ENCODE peak calls at places on chromosome 21, in four cellular contexts. J is fibroblast of the conjunctiva, W is NB4, Z is NCI-H2029. B is an unnamed sample.

GRCh38 chr21:46038871-46039397 is 57.4 kb downstream of the COL6A1 start:
- DNase-seq in J (peak), W (no peak), Z (no peak), B (no peak)

GRCh38 chr21:35478096-35479080 is 429.3 kb upstream of the RUNX1 start:
- DNase-seq in J (no peak), W (no peak), Z (no peak), B (no peak)

GRCh38 chr21:45460611-45461368 is 55.8 kb downstream of the COL18A1 start:
- DNase-seq in J (no peak), W (peak), Z (no peak), B (no peak)

GRCh38 chr21:46055863-46056281 is 42.0 kb upstream of the COL6A2 start:
- DNase-seq in J (no peak), W (no peak), Z (no peak), B (no peak)

GRCh38 chr21:17925900-17926299 is 106.7 kb upstream of the C21orf91 start:
- DNase-seq in J (no peak), W (peak), Z (no peak), B (no peak)

GRCh38 chr21:20451051-20451450 is 547.2 kb upstream of the NCAM2 start:
- DNase-seq in J (peak), W (no peak), Z (no peak), B (no peak)

GRCh38 chr21:22536511-22536910 is 1538.3 kb downstream of the NCAM2 start:
- DNase-seq in J (peak), W (peak), Z (no peak), B (no peak)

GRCh38 chr21:28822882-28823335 is 169.8 kb downstream of the LTN1 start:
- DNase-seq in J (peak), W (no peak), Z (no peak), B (no peak)

GRCh38 chr21:27379381-27379780 is 412.5 kb upstream of the ADAMTS5 start:
- DNase-seq in J (no peak), W (no peak), Z (no peak), B (no peak)

GRCh38 chr21:41168391-41169257 is 664 bp downstream of the BACE2 start:
- DNase-seq in J (peak), W (no peak), Z (peak), B (no peak)

GRCh38 chr21:34938079-34938764 is 110.9 kb downstream of the RUNX1 start:
- DNase-seq in J (no peak), W (no peak), Z (no peak), B (no peak)

GRCh38 chr21:41627428-41627827 is 119.5 kb upstream of the TMPRSS2 start:
- DNase-seq in J (no peak), W (no peak), Z (no peak), B (no peak)

GRCh38 chr21:35824136-35824535 is 236.2 kb downstream of the SETD4 start:
- DNase-seq in J (no peak), W (no peak), Z (no peak), B (no peak)

GRCh38 chr21:15367061-15367626 is 302.3 kb upstream of the NRIP1 start:
- DNase-seq in J (no peak), W (no peak), Z (no peak), B (no peak)

B was measured in GM19239.